ENCODE peak calls at places on chromosomes 7 and 10, in six cellular contexts. F, Y, U, P, T and X are unnamed samples.

GRCh38 chr10:104479906-104480579 is 126.4 kb downstream of the CFAP58 start:
- DNase-seq in U (no peak), T (peak), F (no peak), Y (no peak), P (no peak), X (no peak)

GRCh38 chr7:83072576-83073517 is 89.8 kb downstream of the PCLO start:
- DNase-seq in P (no peak), T (no peak), U (no peak), Y (no peak), F (no peak), X (no peak)

GRCh38 chr10:14820010-14820774 is 17.6 kb downstream of the CDNF start:
- DNase-seq in T (peak), P (no peak), Y (no peak), U (no peak), F (no peak), X (no peak)

GRCh38 chr10:74453151-74453550 is 302.1 kb downstream of the ADK start:
- DNase-seq in U (no peak), T (no peak), Y (no peak), F (no peak), P (peak), X (no peak)

GRCh38 chr7:158529181-158530096 is 58.2 kb downstream of the PTPRN2 start:
- DNase-seq in F (no peak), P (no peak), U (no peak), Y (no peak), T (no peak), X (no peak)

GRCh38 chr7:47484923-47485639 is 96.8 kb downstream of the TNS3 start:
- DNase-seq in U (no peak), T (no peak), Y (no peak), F (no peak), P (no peak), X (no peak)

GRCh38 chr10:71667374-71667750 is 52.2 kb downstream of the C10orf105 start:
- DNase-seq in P (no peak), Y (peak), F (no peak), U (no peak), T (no peak), X (no peak)

GRCh38 chr7:77519672-77520071 is 17.4 kb upstream of the PTPN12 start:
- DNase-seq in Y (no peak), P (no peak), U (no peak), T (no peak), F (no peak), X (no peak)

GRCh38 chr7:1925973-1926907 is 256.2 kb downstream of the ELFN1 start:
- DNase-seq in P (no peak), T (no peak), F (no peak), U (no peak), Y (peak), X (no peak)

GRCh38 chr7:91988213-91988612 is 47.6 kb downstream of the AKAP9 start:
- DNase-seq in U (no peak), T (no peak), P (no peak), F (no peak), Y (no peak), X (no peak)

GRCh38 chr10:71357792-71358265 is 38.8 kb downstream of the SLC29A3 start:
- DNase-seq in F (no peak), P (no peak), Y (no peak), U (no peak), T (no peak), X (no peak)

GRCh38 chr7:84291756-84292155 is 97.2 kb upstream of the SEMA3A start:
- DNase-seq in Y (no peak), F (no peak), P (peak), U (no peak), T (no peak), X (no peak)

GRCh38 chr7:36203081-36203775 is 50.2 kb downstream of the EEPD1 start:
- DNase-seq in P (peak), T (no peak), F (no peak), Y (no peak), U (no peak), X (no peak)

GRCh38 chr7:150756858-150757257 is 19.6 kb downstream of the GIMAP5 start:
- DNase-seq in T (no peak), Y (peak), U (no peak), F (no peak), P (peak), X (no peak)

GRCh38 chr7:24889611-24890010 is 90.4 kb downstream of the OSBPL3 start:
- DNase-seq in U (no peak), T (no peak), P (no peak), F (no peak), Y (no peak), X (no peak)

GRCh38 chr10:29646238-29646902 is 11.6 kb upstream of the SVIL start:
- DNase-seq in Y (no peak), U (no peak), P (peak), F (no peak), T (peak), X (no peak)

GRCh38 chr7:48781783-48782182 is 142.6 kb upstream of the CDC14C start:
- DNase-seq in U (no peak), F (no peak), P (no peak), T (no peak), Y (peak), X (no peak)

GRCh38 chr7:97145068-97145467 is 27.6 kb downstream of the SDHAF3 start:
- DNase-seq in U (no peak), Y (no peak), T (peak), P (peak), F (no peak), X (no peak)

GRCh38 chr10:13788701-13789447 is 202.1 kb downstream of the PRPF18 start:
- DNase-seq in Y (no peak), F (no peak), P (no peak), T (peak), U (no peak), X (no peak)

GRCh38 chr7:106660862-106661720 is at the start of gene CCDC71L:
- DNase-seq in P (peak), F (peak), Y (peak), T (peak), U (peak), X (peak)

GRCh38 chr7:41887446-41887845 is 184.6 kb upstream of the INHBA start:
- DNase-seq in U (no peak), T (peak), F (no peak), Y (no peak), P (no peak), X (no peak)

GRCh38 chr10:3784510-3785250 is at the start of gene KLF6:
- DNase-seq in P (no peak), T (peak), U (no peak), F (no peak), Y (peak), X (peak)

GRCh38 chr10:84353052-84353803 is 24.8 kb downstream of the CCSER2 start:
- DNase-seq in Y (no peak), F (no peak), T (no peak), U (no peak), P (peak), X (no peak)

GRCh38 chr7:30169585-30169978 is 34.8 kb downstream of the MTURN start:
- DNase-seq in Y (no peak), P (no peak), T (no peak), U (no peak), F (no peak), X (no peak)

GRCh38 chr10:110681023-110681681 is 37.0 kb downstream of the RBM20 start:
- DNase-seq in P (no peak), T (no peak), F (no peak), U (no peak), Y (peak), X (peak)

GRCh38 chr10:79127151-79127961 is 58.6 kb downstream of the ZMIZ1 start:
- DNase-seq in Y (no peak), F (no peak), T (peak), U (no peak), P (no peak), X (no peak)

GRCh38 chr7:40876604-40877003 is 741.8 kb downstream of the SUGCT start:
- DNase-seq in P (no peak), Y (no peak), T (no peak), U (no peak), F (no peak), X (no peak)

GRCh38 chr7:7761340-7761973 is 43.0 kb upstream of the RPA3 start:
- DNase-seq in U (no peak), F (no peak), P (peak), T (peak), Y (peak), X (no peak)

GRCh38 chr10:1036341-1036791 is 10.7 kb upstream of the IDI2 start:
- DNase-seq in P (no peak), Y (peak), F (no peak), U (no peak), T (peak), X (peak)

GRCh38 chr10:59319854-59320253 is 42.5 kb downstream of the FAM13C start:
- DNase-seq in P (no peak), T (no peak), Y (no peak), U (no peak), F (no peak), X (no peak)

GRCh38 chr7:131548371-131548770 is 8.1 kb downstream of the PODXL start:
- DNase-seq in Y (no peak), T (no peak), P (no peak), F (no peak), U (no peak), X (no peak)

GRCh38 chr10:88994034-88994433 is 3.4 kb downstream of the FAS start:
- DNase-seq in U (no peak), Y (peak), P (no peak), T (peak), F (no peak), X (peak)